ENCODE peak calls at places on chromosomes 13 and 19, in ten cellular contexts. One of them, this sample, is unnamed.

GRCh38 chr19:16190736-16191135 is 5.5 kb downstream of the FAM32A start:
- DNase-seq in transverse colon: no peak
- DNase-seq in stimulated activated naive B cell treated with anti-CD40 and anti-IgM and Interleukin-4, amounts not matched to agents 10 μg/mL and 1 μg/mL and 100 μg/mL, for 72 hours: no peak
- DNase-seq in fibroblast of the conjunctiva: no peak
- DNase-seq in effector memory CD8-positive, alpha-beta T cell: no peak
- DNase-seq in BE2C: no peak
- DNase-seq in T-helper 2 cell: no peak
- DNase-seq in NCI-H1092: no peak
- DNase-seq in CD4-positive, CD25-positive, alpha-beta regulatory T cell: no peak
- DNase-seq in progenitor cell of endocrine pancreas: no peak
- DNase-seq in this sample: no peak

GRCh38 chr19:823565-824121 is 1.9 kb upstream of the PLPPR3 start:
- DNase-seq in CD4-positive, CD25-positive, alpha-beta regulatory T cell: no peak
- DNase-seq in BE2C: no peak
- DNase-seq in T-helper 2 cell: no peak
- DNase-seq in stimulated activated naive B cell treated with anti-CD40 and anti-IgM and Interleukin-4, amounts not matched to agents 10 μg/mL and 1 μg/mL and 100 μg/mL, for 72 hours: no peak
- DNase-seq in fibroblast of the conjunctiva: no peak
- DNase-seq in transverse colon: peak; percentile 40
- DNase-seq in NCI-H1092: no peak
- DNase-seq in effector memory CD8-positive, alpha-beta T cell: no peak
- DNase-seq in progenitor cell of endocrine pancreas: no peak
- DNase-seq in this sample: no peak

GRCh38 chr13:102724923-102725322 is 30.1 kb upstream of the METTL21C start:
- DNase-seq in progenitor cell of endocrine pancreas: no peak
- DNase-seq in fibroblast of the conjunctiva: peak; percentile 63
- DNase-seq in effector memory CD8-positive, alpha-beta T cell: no peak
- DNase-seq in transverse colon: no peak
- DNase-seq in NCI-H1092: peak; percentile 27
- DNase-seq in BE2C: no peak
- DNase-seq in T-helper 2 cell: peak; percentile 53
- DNase-seq in CD4-positive, CD25-positive, alpha-beta regulatory T cell: no peak
- DNase-seq in stimulated activated naive B cell treated with anti-CD40 and anti-IgM and Interleukin-4, amounts not matched to agents 10 μg/mL and 1 μg/mL and 100 μg/mL, for 72 hours: no peak
- DNase-seq in this sample: peak; percentile 5

GRCh38 chr19:4369109-4369887 is 25.9 kb downstream of the MPND start:
- DNase-seq in effector memory CD8-positive, alpha-beta T cell: peak; percentile 71
- DNase-seq in progenitor cell of endocrine pancreas: no peak
- DNase-seq in CD4-positive, CD25-positive, alpha-beta regulatory T cell: peak; percentile 61
- DNase-seq in stimulated activated naive B cell treated with anti-CD40 and anti-IgM and Interleukin-4, amounts not matched to agents 10 μg/mL and 1 μg/mL and 100 μg/mL, for 72 hours: peak; percentile 89
- DNase-seq in NCI-H1092: no peak
- DNase-seq in BE2C: no peak
- DNase-seq in fibroblast of the conjunctiva: no peak
- DNase-seq in transverse colon: peak; percentile 84
- DNase-seq in T-helper 2 cell: peak; percentile 87
- DNase-seq in this sample: no peak

GRCh38 chr13:46905249-46905648 is 8.4 kb upstream of the HTR2A start:
- DNase-seq in fibroblast of the conjunctiva: no peak
- DNase-seq in BE2C: no peak
- DNase-seq in progenitor cell of endocrine pancreas: no peak
- DNase-seq in stimulated activated naive B cell treated with anti-CD40 and anti-IgM and Interleukin-4, amounts not matched to agents 10 μg/mL and 1 μg/mL and 100 μg/mL, for 72 hours: no peak
- DNase-seq in effector memory CD8-positive, alpha-beta T cell: no peak
- DNase-seq in transverse colon: no peak
- DNase-seq in NCI-H1092: no peak
- DNase-seq in CD4-positive, CD25-positive, alpha-beta regulatory T cell: no peak
- DNase-seq in T-helper 2 cell: no peak
- DNase-seq in this sample: no peak

GRCh38 chr19:7489609-7490044 is 792 bp upstream of the PEX11G start:
- DNase-seq in BE2C: no peak
- DNase-seq in stimulated activated naive B cell treated with anti-CD40 and anti-IgM and Interleukin-4, amounts not matched to agents 10 μg/mL and 1 μg/mL and 100 μg/mL, for 72 hours: no peak
- DNase-seq in NCI-H1092: no peak
- DNase-seq in transverse colon: peak; percentile 61
- DNase-seq in CD4-positive, CD25-positive, alpha-beta regulatory T cell: no peak
- DNase-seq in progenitor cell of endocrine pancreas: no peak
- DNase-seq in fibroblast of the conjunctiva: no peak
- DNase-seq in effector memory CD8-positive, alpha-beta T cell: no peak
- DNase-seq in T-helper 2 cell: no peak
- DNase-seq in this sample: no peak

GRCh38 chr19:46192990-46193650 is 36.4 kb upstream of the IGFL1 start:
- DNase-seq in CD4-positive, CD25-positive, alpha-beta regulatory T cell: no peak
- DNase-seq in T-helper 2 cell: peak; percentile 90
- DNase-seq in BE2C: peak; percentile 62
- DNase-seq in NCI-H1092: no peak
- DNase-seq in stimulated activated naive B cell treated with anti-CD40 and anti-IgM and Interleukin-4, amounts not matched to agents 10 μg/mL and 1 μg/mL and 100 μg/mL, for 72 hours: no peak
- DNase-seq in fibroblast of the conjunctiva: no peak
- DNase-seq in transverse colon: no peak
- DNase-seq in effector memory CD8-positive, alpha-beta T cell: no peak
- DNase-seq in progenitor cell of endocrine pancreas: no peak
- DNase-seq in this sample: no peak

GRCh38 chr13:33323766-33324525 is 38.4 kb upstream of the STARD13 start:
- DNase-seq in NCI-H1092: no peak
- DNase-seq in effector memory CD8-positive, alpha-beta T cell: no peak
- DNase-seq in fibroblast of the conjunctiva: peak; percentile 29
- DNase-seq in progenitor cell of endocrine pancreas: no peak
- DNase-seq in T-helper 2 cell: no peak
- DNase-seq in CD4-positive, CD25-positive, alpha-beta regulatory T cell: no peak
- DNase-seq in transverse colon: no peak
- DNase-seq in BE2C: no peak
- DNase-seq in stimulated activated naive B cell treated with anti-CD40 and anti-IgM and Interleukin-4, amounts not matched to agents 10 μg/mL and 1 μg/mL and 100 μg/mL, for 72 hours: no peak
- DNase-seq in this sample: no peak

GRCh38 chr13:73717632-73718031 is 416.6 kb downstream of the KLF12 start:
- DNase-seq in transverse colon: no peak
- DNase-seq in BE2C: no peak
- DNase-seq in CD4-positive, CD25-positive, alpha-beta regulatory T cell: no peak
- DNase-seq in stimulated activated naive B cell treated with anti-CD40 and anti-IgM and Interleukin-4, amounts not matched to agents 10 μg/mL and 1 μg/mL and 100 μg/mL, for 72 hours: no peak
- DNase-seq in progenitor cell of endocrine pancreas: no peak
- DNase-seq in T-helper 2 cell: peak; percentile 89
- DNase-seq in NCI-H1092: no peak
- DNase-seq in fibroblast of the conjunctiva: no peak
- DNase-seq in effector memory CD8-positive, alpha-beta T cell: no peak
- DNase-seq in this sample: no peak

GRCh38 chr19:14514215-14514871 is 3.9 kb downstream of the DNAJB1 start:
- DNase-seq in NCI-H1092: no peak
- DNase-seq in transverse colon: no peak
- DNase-seq in progenitor cell of endocrine pancreas: no peak
- DNase-seq in CD4-positive, CD25-positive, alpha-beta regulatory T cell: no peak
- DNase-seq in T-helper 2 cell: no peak
- DNase-seq in effector memory CD8-positive, alpha-beta T cell: no peak
- DNase-seq in BE2C: no peak
- DNase-seq in stimulated activated naive B cell treated with anti-CD40 and anti-IgM and Interleukin-4, amounts not matched to agents 10 μg/mL and 1 μg/mL and 100 μg/mL, for 72 hours: no peak
- DNase-seq in fibroblast of the conjunctiva: no peak
- DNase-seq in this sample: no peak

GRCh38 chr13:110868631-110869165 is 46.2 kb downstream of the ANKRD10 start:
- DNase-seq in effector memory CD8-positive, alpha-beta T cell: no peak
- DNase-seq in CD4-positive, CD25-positive, alpha-beta regulatory T cell: no peak
- DNase-seq in BE2C: no peak
- DNase-seq in NCI-H1092: no peak
- DNase-seq in fibroblast of the conjunctiva: no peak
- DNase-seq in stimulated activated naive B cell treated with anti-CD40 and anti-IgM and Interleukin-4, amounts not matched to agents 10 μg/mL and 1 μg/mL and 100 μg/mL, for 72 hours: no peak
- DNase-seq in transverse colon: no peak
- DNase-seq in progenitor cell of endocrine pancreas: no peak
- DNase-seq in T-helper 2 cell: no peak
- DNase-seq in this sample: no peak

GRCh38 chr19:19410553-19411550 is 5.4 kb downstream of the GATAD2A start:
- DNase-seq in fibroblast of the conjunctiva: no peak
- DNase-seq in NCI-H1092: no peak
- DNase-seq in T-helper 2 cell: peak; percentile 78
- DNase-seq in BE2C: no peak
- DNase-seq in CD4-positive, CD25-positive, alpha-beta regulatory T cell: no peak
- DNase-seq in effector memory CD8-positive, alpha-beta T cell: peak; percentile 43
- DNase-seq in progenitor cell of endocrine pancreas: no peak
- DNase-seq in stimulated activated naive B cell treated with anti-CD40 and anti-IgM and Interleukin-4, amounts not matched to agents 10 μg/mL and 1 μg/mL and 100 μg/mL, for 72 hours: no peak
- DNase-seq in transverse colon: no peak
- DNase-seq in this sample: no peak

GRCh38 chr19:47231215-47232054 is 436 bp upstream of the BBC3 start:
- DNase-seq in NCI-H1092: no peak
- DNase-seq in CD4-positive, CD25-positive, alpha-beta regulatory T cell: peak; percentile 92
- DNase-seq in stimulated activated naive B cell treated with anti-CD40 and anti-IgM and Interleukin-4, amounts not matched to agents 10 μg/mL and 1 μg/mL and 100 μg/mL, for 72 hours: peak; percentile 79
- DNase-seq in progenitor cell of endocrine pancreas: peak; percentile 78
- DNase-seq in transverse colon: peak; percentile 94
- DNase-seq in BE2C: peak; percentile 94
- DNase-seq in effector memory CD8-positive, alpha-beta T cell: peak; percentile 90
- DNase-seq in T-helper 2 cell: peak; percentile 92
- DNase-seq in fibroblast of the conjunctiva: peak; percentile 72
- DNase-seq in this sample: peak; percentile 62

GRCh38 chr13:23378009-23378632 is 55.4 kb downstream of the SACS start:
- DNase-seq in fibroblast of the conjunctiva: peak; percentile 95
- DNase-seq in stimulated activated naive B cell treated with anti-CD40 and anti-IgM and Interleukin-4, amounts not matched to agents 10 μg/mL and 1 μg/mL and 100 μg/mL, for 72 hours: peak; percentile 32
- DNase-seq in CD4-positive, CD25-positive, alpha-beta regulatory T cell: no peak
- DNase-seq in transverse colon: peak; percentile 19
- DNase-seq in effector memory CD8-positive, alpha-beta T cell: no peak
- DNase-seq in NCI-H1092: no peak
- DNase-seq in T-helper 2 cell: peak; percentile 79
- DNase-seq in progenitor cell of endocrine pancreas: no peak
- DNase-seq in BE2C: no peak
- DNase-seq in this sample: no peak

GRCh38 chr13:21730186-21730880 is 59.5 kb downstream of the FGF9 start:
- DNase-seq in transverse colon: no peak
- DNase-seq in NCI-H1092: no peak
- DNase-seq in fibroblast of the conjunctiva: no peak
- DNase-seq in progenitor cell of endocrine pancreas: no peak
- DNase-seq in effector memory CD8-positive, alpha-beta T cell: no peak
- DNase-seq in BE2C: no peak
- DNase-seq in stimulated activated naive B cell treated with anti-CD40 and anti-IgM and Interleukin-4, amounts not matched to agents 10 μg/mL and 1 μg/mL and 100 μg/mL, for 72 hours: no peak
- DNase-seq in T-helper 2 cell: no peak
- DNase-seq in CD4-positive, CD25-positive, alpha-beta regulatory T cell: no peak
- DNase-seq in this sample: no peak

GRCh38 chr19:362154-362553 is 17.6 kb upstream of the MIER2 start:
- DNase-seq in NCI-H1092: no peak
- DNase-seq in stimulated activated naive B cell treated with anti-CD40 and anti-IgM and Interleukin-4, amounts not matched to agents 10 μg/mL and 1 μg/mL and 100 μg/mL, for 72 hours: no peak
- DNase-seq in transverse colon: no peak
- DNase-seq in BE2C: no peak
- DNase-seq in T-helper 2 cell: no peak
- DNase-seq in fibroblast of the conjunctiva: no peak
- DNase-seq in effector memory CD8-positive, alpha-beta T cell: no peak
- DNase-seq in progenitor cell of endocrine pancreas: no peak
- DNase-seq in CD4-positive, CD25-positive, alpha-beta regulatory T cell: no peak
- DNase-seq in this sample: no peak

GRCh38 chr19:8607386-8607785 is 3.1 kb downstream of the ADAMTS10 start:
- DNase-seq in BE2C: no peak
- DNase-seq in CD4-positive, CD25-positive, alpha-beta regulatory T cell: no peak
- DNase-seq in fibroblast of the conjunctiva: peak; percentile 43
- DNase-seq in effector memory CD8-positive, alpha-beta T cell: no peak
- DNase-seq in NCI-H1092: no peak
- DNase-seq in transverse colon: no peak
- DNase-seq in stimulated activated naive B cell treated with anti-CD40 and anti-IgM and Interleukin-4, amounts not matched to agents 10 μg/mL and 1 μg/mL and 100 μg/mL, for 72 hours: no peak
- DNase-seq in T-helper 2 cell: no peak
- DNase-seq in progenitor cell of endocrine pancreas: no peak
- DNase-seq in this sample: no peak

GRCh38 chr19:50702870-50703829 is 16.5 kb downstream of the SHANK1 start:
- DNase-seq in progenitor cell of endocrine pancreas: no peak
- DNase-seq in CD4-positive, CD25-positive, alpha-beta regulatory T cell: no peak
- DNase-seq in effector memory CD8-positive, alpha-beta T cell: no peak
- DNase-seq in T-helper 2 cell: no peak
- DNase-seq in BE2C: peak; percentile 58
- DNase-seq in fibroblast of the conjunctiva: no peak
- DNase-seq in NCI-H1092: no peak
- DNase-seq in stimulated activated naive B cell treated with anti-CD40 and anti-IgM and Interleukin-4, amounts not matched to agents 10 μg/mL and 1 μg/mL and 100 μg/mL, for 72 hours: no peak
- DNase-seq in transverse colon: no peak
- DNase-seq in this sample: no peak

GRCh38 chr19:40542197-40542859 is 34.3 kb upstream of the SHKBP1 start:
- DNase-seq in stimulated activated naive B cell treated with anti-CD40 and anti-IgM and Interleukin-4, amounts not matched to agents 10 μg/mL and 1 μg/mL and 100 μg/mL, for 72 hours: no peak
- DNase-seq in CD4-positive, CD25-positive, alpha-beta regulatory T cell: no peak
- DNase-seq in effector memory CD8-positive, alpha-beta T cell: no peak
- DNase-seq in NCI-H1092: peak; percentile 90
- DNase-seq in T-helper 2 cell: no peak
- DNase-seq in transverse colon: peak; percentile 53
- DNase-seq in fibroblast of the conjunctiva: peak; percentile 60
- DNase-seq in BE2C: peak; percentile 98
- DNase-seq in progenitor cell of endocrine pancreas: no peak
- DNase-seq in this sample: no peak

GRCh38 chr13:108859202-108860012 is 230.0 kb downstream of the MYO16 start:
- DNase-seq in NCI-H1092: no peak
- DNase-seq in stimulated activated naive B cell treated with anti-CD40 and anti-IgM and Interleukin-4, amounts not matched to agents 10 μg/mL and 1 μg/mL and 100 μg/mL, for 72 hours: no peak
- DNase-seq in fibroblast of the conjunctiva: peak; percentile 27
- DNase-seq in transverse colon: no peak
- DNase-seq in BE2C: no peak
- DNase-seq in T-helper 2 cell: no peak
- DNase-seq in effector memory CD8-positive, alpha-beta T cell: no peak
- DNase-seq in CD4-positive, CD25-positive, alpha-beta regulatory T cell: no peak
- DNase-seq in progenitor cell of endocrine pancreas: no peak
- DNase-seq in this sample: no peak

GRCh38 chr19:15237759-15238638 is 5.8 kb upstream of the EPHX3 start:
- DNase-seq in progenitor cell of endocrine pancreas: no peak
- DNase-seq in T-helper 2 cell: no peak
- DNase-seq in transverse colon: no peak
- DNase-seq in NCI-H1092: no peak
- DNase-seq in stimulated activated naive B cell treated with anti-CD40 and anti-IgM and Interleukin-4, amounts not matched to agents 10 μg/mL and 1 μg/mL and 100 μg/mL, for 72 hours: no peak
- DNase-seq in effector memory CD8-positive, alpha-beta T cell: no peak
- DNase-seq in fibroblast of the conjunctiva: no peak
- DNase-seq in BE2C: no peak
- DNase-seq in CD4-positive, CD25-positive, alpha-beta regulatory T cell: no peak
- DNase-seq in this sample: no peak

GRCh38 chr19:1970003-1970805 is 29.2 kb downstream of the CSNK1G2 start:
- DNase-seq in fibroblast of the conjunctiva: no peak
- DNase-seq in CD4-positive, CD25-positive, alpha-beta regulatory T cell: no peak
- DNase-seq in effector memory CD8-positive, alpha-beta T cell: no peak
- DNase-seq in progenitor cell of endocrine pancreas: no peak
- DNase-seq in BE2C: no peak
- DNase-seq in stimulated activated naive B cell treated with anti-CD40 and anti-IgM and Interleukin-4, amounts not matched to agents 10 μg/mL and 1 μg/mL and 100 μg/mL, for 72 hours: no peak
- DNase-seq in T-helper 2 cell: no peak
- DNase-seq in transverse colon: no peak
- DNase-seq in NCI-H1092: no peak
- DNase-seq in this sample: no peak

GRCh38 chr19:38737921-38738731 is 6.1 kb downstream of the CAPN12 start:
- DNase-seq in BE2C: no peak
- DNase-seq in NCI-H1092: no peak
- DNase-seq in transverse colon: no peak
- DNase-seq in effector memory CD8-positive, alpha-beta T cell: no peak
- DNase-seq in T-helper 2 cell: no peak
- DNase-seq in CD4-positive, CD25-positive, alpha-beta regulatory T cell: no peak
- DNase-seq in fibroblast of the conjunctiva: no peak
- DNase-seq in stimulated activated naive B cell treated with anti-CD40 and anti-IgM and Interleukin-4, amounts not matched to agents 10 μg/mL and 1 μg/mL and 100 μg/mL, for 72 hours: no peak
- DNase-seq in progenitor cell of endocrine pancreas: no peak
- DNase-seq in this sample: no peak

GRCh38 chr13:23995283-23996073 is 98.2 kb upstream of the C1QTNF9B start:
- DNase-seq in BE2C: no peak
- DNase-seq in NCI-H1092: no peak
- DNase-seq in transverse colon: no peak
- DNase-seq in T-helper 2 cell: peak; percentile 42
- DNase-seq in fibroblast of the conjunctiva: no peak
- DNase-seq in effector memory CD8-positive, alpha-beta T cell: no peak
- DNase-seq in stimulated activated naive B cell treated with anti-CD40 and anti-IgM and Interleukin-4, amounts not matched to agents 10 μg/mL and 1 μg/mL and 100 μg/mL, for 72 hours: no peak
- DNase-seq in CD4-positive, CD25-positive, alpha-beta regulatory T cell: no peak
- DNase-seq in progenitor cell of endocrine pancreas: no peak
- DNase-seq in this sample: no peak

GRCh38 chr19:37332839-37333238 is 38.1 kb upstream of the ZNF527 start:
- DNase-seq in CD4-positive, CD25-positive, alpha-beta regulatory T cell: no peak
- DNase-seq in effector memory CD8-positive, alpha-beta T cell: no peak
- DNase-seq in NCI-H1092: no peak
- DNase-seq in fibroblast of the conjunctiva: no peak
- DNase-seq in progenitor cell of endocrine pancreas: no peak
- DNase-seq in transverse colon: no peak
- DNase-seq in T-helper 2 cell: no peak
- DNase-seq in BE2C: no peak
- DNase-seq in stimulated activated naive B cell treated with anti-CD40 and anti-IgM and Interleukin-4, amounts not matched to agents 10 μg/mL and 1 μg/mL and 100 μg/mL, for 72 hours: no peak
- DNase-seq in this sample: no peak

GRCh38 chr13:49256841-49257240 is 9.1 kb downstream of the CDADC1 start:
- DNase-seq in NCI-H1092: no peak
- DNase-seq in BE2C: no peak
- DNase-seq in CD4-positive, CD25-positive, alpha-beta regulatory T cell: no peak
- DNase-seq in transverse colon: no peak
- DNase-seq in fibroblast of the conjunctiva: peak; percentile 69
- DNase-seq in stimulated activated naive B cell treated with anti-CD40 and anti-IgM and Interleukin-4, amounts not matched to agents 10 μg/mL and 1 μg/mL and 100 μg/mL, for 72 hours: no peak
- DNase-seq in T-helper 2 cell: no peak
- DNase-seq in progenitor cell of endocrine pancreas: no peak
- DNase-seq in effector memory CD8-positive, alpha-beta T cell: no peak
- DNase-seq in this sample: no peak

GRCh38 chr13:45811891-45812583 is 39.5 kb downstream of the SIAH3 start:
- DNase-seq in CD4-positive, CD25-positive, alpha-beta regulatory T cell: no peak
- DNase-seq in fibroblast of the conjunctiva: no peak
- DNase-seq in T-helper 2 cell: no peak
- DNase-seq in BE2C: no peak
- DNase-seq in stimulated activated naive B cell treated with anti-CD40 and anti-IgM and Interleukin-4, amounts not matched to agents 10 μg/mL and 1 μg/mL and 100 μg/mL, for 72 hours: no peak
- DNase-seq in progenitor cell of endocrine pancreas: no peak
- DNase-seq in effector memory CD8-positive, alpha-beta T cell: no peak
- DNase-seq in transverse colon: no peak
- DNase-seq in NCI-H1092: no peak
- DNase-seq in this sample: no peak

This sample was measured in NCI-H2081.